ENCODE peak calls at places on chromosomes 5 and 9, in eight cellular contexts. G is SHP77 treated with DMSO at 0.1 percent for 48 hours, Q is immature natural killer cell, J is T-helper 1 cell, V is M059J, Y is endothelial cell, D is Peyer's patch, W is tibial artery. I is an unnamed sample.

GRCh38 chr5:36877667-36878420 is 1.3 kb downstream of the NIPBL start:
- DNase-seq in G (peak; percentile 23), Q (peak; percentile 46), J (peak; percentile 32), V (peak; percentile 71), Y (no peak), D (no peak), W (no peak), I (no peak)

GRCh38 chr9:94610181-94610591 is 16.6 kb upstream of the FBP2 start:
- DNase-seq in G (no peak), Q (no peak), J (no peak), V (no peak), Y (no peak), D (no peak), W (no peak), I (no peak)

GRCh38 chr9:36537861-36538260 is 34.8 kb upstream of the MELK start:
- DNase-seq in G (no peak), Q (no peak), J (no peak), V (no peak), Y (no peak), D (no peak), W (no peak), I (no peak)

GRCh38 chr9:91577540-91577939 is 153.9 kb upstream of the NFIL3 start:
- DNase-seq in G (no peak), Q (no peak), J (no peak), V (no peak), Y (no peak), D (no peak), W (no peak), I (no peak)

GRCh38 chr9:16559418-16560188 is 310.9 kb downstream of the BNC2 start:
- DNase-seq in G (peak; percentile 16), Q (no peak), J (no peak), V (no peak), Y (no peak), D (no peak), W (no peak), I (no peak)

GRCh38 chr5:139140631-139141071 is 57.5 kb downstream of the SIL1 start:
- DNase-seq in G (no peak), Q (no peak), J (no peak), V (peak; percentile 46), Y (no peak), D (no peak), W (peak; percentile 36), I (no peak)

GRCh38 chr9:16830806-16831205 is 39.7 kb downstream of the BNC2 start:
- DNase-seq in G (no peak), Q (no peak), J (no peak), V (no peak), Y (no peak), D (no peak), W (no peak), I (no peak)

GRCh38 chr5:56616454-56617160 is 198.7 kb upstream of the MAP3K1 start:
- DNase-seq in G (no peak), Q (no peak), J (no peak), V (no peak), Y (no peak), D (no peak), W (no peak), I (peak; percentile 60)

GRCh38 chr5:171323007-171323406 is 14.0 kb downstream of the TLX3 start:
- DNase-seq in G (no peak), Q (no peak), J (no peak), V (no peak), Y (no peak), D (no peak), W (no peak), I (no peak)

GRCh38 chr9:28024616-28025147 is 451.4 kb upstream of the C9orf72 start:
- DNase-seq in G (no peak), Q (no peak), J (no peak), V (no peak), Y (no peak), D (no peak), W (no peak), I (no peak)

GRCh38 chr5:143582176-143582575 is 178.7 kb upstream of the NR3C1 start:
- DNase-seq in G (no peak), Q (no peak), J (no peak), V (peak; percentile 45), Y (no peak), D (no peak), W (no peak), I (no peak)

GRCh38 chr9:131194767-131195166 is 69.4 kb downstream of the NUP214 start:
- DNase-seq in G (no peak), Q (no peak), J (no peak), V (no peak), Y (no peak), D (no peak), W (no peak), I (no peak)